ENCODE peak calls at places on chromosome 22, in eight cellular contexts. Y is heart right ventricle; R is GM13976; X is activated effector memory CD4-positive, alpha-beta T cell treated with anti-CD3 and anti-CD28 coated beads, Interleukin-2, amount 50 U/mL, for 16 hours; F is stimulated activated CD4-positive, alpha-beta T cell treated with anti-CD3 and anti-CD28 coated beads, Interleukin-15, amount 100 ng/mL, for 24 hours; M is AG09309; D is IMR-90; C is erythroblast. S is an unnamed sample.

GRCh38 chr22:24751518-24751917 is 23.0 kb downstream of the PIWIL3 start:
- DNase-seq in Y (no peak), R (no peak), X (no peak), F (no peak), M (no peak), D (no peak), C (no peak), S (no peak)

GRCh38 chr22:31377609-31378008 is 21.8 kb upstream of the DRG1 start:
- DNase-seq in Y (peak; percentile 8), R (no peak), X (no peak), F (no peak), M (no peak), D (no peak), C (no peak), S (no peak)

GRCh38 chr22:18983120-18983651 is 47.1 kb upstream of the PRODH start:
- DNase-seq in Y (no peak), R (no peak), X (peak; percentile 38), F (no peak), M (no peak), D (no peak), C (no peak), S (no peak)

GRCh38 chr22:37060801-37061610 is 9.5 kb downstream of the KCTD17 start:
- DNase-seq in Y (no peak), R (peak; percentile 77), X (peak; percentile 82), F (peak; percentile 79), M (no peak), D (no peak), C (no peak), S (peak; percentile 54)

GRCh38 chr22:23072911-23073491 is 2.7 kb downstream of the GNAZ start:
- DNase-seq in Y (no peak), R (no peak), X (peak; percentile 55), F (no peak), M (peak; percentile 28), D (no peak), C (no peak), S (no peak)

GRCh38 chr22:19515654-19516377 is 8.4 kb downstream of the CLDN5 start:
- DNase-seq in Y (no peak), R (no peak), X (peak; percentile 47), F (no peak), M (no peak), D (no peak), C (no peak), S (no peak)

GRCh38 chr22:48949375-48950149 is 878.1 kb downstream of the BRD1 start:
- DNase-seq in Y (no peak), R (no peak), X (no peak), F (no peak), M (no peak), D (no peak), C (no peak), S (no peak)

GRCh38 chr22:45351956-45352355 is 42.2 kb downstream of the FAM118A start:
- DNase-seq in Y (no peak), R (no peak), X (no peak), F (no peak), M (no peak), D (no peak), C (no peak), S (no peak)

GRCh38 chr22:25076281-25076680 is 123.4 kb upstream of the CRYBB3 start:
- DNase-seq in Y (no peak), R (no peak), X (peak; percentile 80), F (peak; percentile 80), M (no peak), D (no peak), C (peak; percentile 48), S (peak; percentile 26)

GRCh38 chr22:24156146-24156914 is 25.0 kb upstream of the SUSD2 start:
- DNase-seq in Y (no peak), R (peak; percentile 85), X (peak; percentile 88), F (peak; percentile 77), M (no peak), D (peak; percentile 52), C (peak; percentile 64), S (peak; percentile 78)

GRCh38 chr22:18070556-18071306 is 7.1 kb upstream of the PEX26 start:
- DNase-seq in Y (no peak), R (no peak), X (peak; percentile 57), F (peak; percentile 30), M (no peak), D (no peak), C (no peak), S (no peak)

GRCh38 chr22:45442120-45442519 is 28.6 kb downstream of the RIBC2 start:
- DNase-seq in Y (no peak), R (no peak), X (no peak), F (no peak), M (no peak), D (peak; percentile 31), C (no peak), S (no peak)

GRCh38 chr22:20783844-20784723 is 10.2 kb downstream of the SERPIND1 start:
- DNase-seq in Y (peak; percentile 23), R (peak; percentile 80), X (peak; percentile 69), F (peak; percentile 56), M (no peak), D (peak; percentile 74), C (peak; percentile 87), S (peak; percentile 47)

S was measured in activated CD4-positive, alpha-beta memory T cell treated with anti-CD3 and anti-CD28 coated beads, Interleukin-2, amount 10 ng/mL, durations not matched to agents 7 days and 5 days.